ENCODE peak calls at places on chromosomes 6 and 20, in eight cellular contexts. One of them, this sample, is unnamed.

GRCh38 chr20:14860410-14860814 is 523.0 kb upstream of the FLRT3 start:
- DNase-seq in activated T-cell treated with anti-CD3 and anti-CD28 coated beads for 4 hours: no peak
- DNase-seq in activated CD4-positive, alpha-beta T cell treated with anti-CD3 and anti-CD28 coated beads, Interleukin-2, amount 50 U/mL, for 24 hours: no peak
- DNase-seq in fibroblast of the aortic adventitia: no peak
- DNase-seq in bronchial epithelial cell: peak; percentile 26
- DNase-seq in GM10248: no peak
- DNase-seq in effector memory CD8-positive, alpha-beta T cell: no peak
- DNase-seq in iPS-NIHi11: peak; percentile 47
- DNase-seq in this sample: no peak

GRCh38 chr6:24646771-24647170 is 780 bp upstream of the KIAA0319 start:
- DNase-seq in activated T-cell treated with anti-CD3 and anti-CD28 coated beads for 4 hours: no peak
- DNase-seq in activated CD4-positive, alpha-beta T cell treated with anti-CD3 and anti-CD28 coated beads, Interleukin-2, amount 50 U/mL, for 24 hours: no peak
- DNase-seq in fibroblast of the aortic adventitia: no peak
- DNase-seq in bronchial epithelial cell: peak; percentile 85
- DNase-seq in GM10248: no peak
- DNase-seq in effector memory CD8-positive, alpha-beta T cell: no peak
- DNase-seq in iPS-NIHi11: no peak
- DNase-seq in this sample: no peak

GRCh38 chr6:291697-292505 is at the start of gene DUSP22:
- DNase-seq in activated T-cell treated with anti-CD3 and anti-CD28 coated beads for 4 hours: peak; percentile 66
- DNase-seq in activated CD4-positive, alpha-beta T cell treated with anti-CD3 and anti-CD28 coated beads, Interleukin-2, amount 50 U/mL, for 24 hours: peak; percentile 68
- DNase-seq in fibroblast of the aortic adventitia: peak; percentile 83
- DNase-seq in bronchial epithelial cell: peak; percentile 80
- DNase-seq in GM10248: peak; percentile 100
- DNase-seq in effector memory CD8-positive, alpha-beta T cell: peak; percentile 71
- DNase-seq in iPS-NIHi11: peak; percentile 99
- DNase-seq in this sample: peak; percentile 64

GRCh38 chr20:46683939-46684750 is 5.1 kb downstream of the TP53RK start:
- DNase-seq in activated T-cell treated with anti-CD3 and anti-CD28 coated beads for 4 hours: no peak
- DNase-seq in activated CD4-positive, alpha-beta T cell treated with anti-CD3 and anti-CD28 coated beads, Interleukin-2, amount 50 U/mL, for 24 hours: no peak
- DNase-seq in fibroblast of the aortic adventitia: peak; percentile 79
- DNase-seq in bronchial epithelial cell: peak; percentile 74
- DNase-seq in GM10248: no peak
- DNase-seq in effector memory CD8-positive, alpha-beta T cell: no peak
- DNase-seq in iPS-NIHi11: peak; percentile 74
- DNase-seq in this sample: no peak

GRCh38 chr20:36881888-36882287 is 6.0 kb downstream of the TLDC2 start:
- DNase-seq in activated T-cell treated with anti-CD3 and anti-CD28 coated beads for 4 hours: no peak
- DNase-seq in activated CD4-positive, alpha-beta T cell treated with anti-CD3 and anti-CD28 coated beads, Interleukin-2, amount 50 U/mL, for 24 hours: no peak
- DNase-seq in fibroblast of the aortic adventitia: no peak
- DNase-seq in bronchial epithelial cell: peak; percentile 71
- DNase-seq in GM10248: peak; percentile 73
- DNase-seq in effector memory CD8-positive, alpha-beta T cell: no peak
- DNase-seq in iPS-NIHi11: no peak
- DNase-seq in this sample: peak; percentile 7

GRCh38 chr20:19888269-19888669 is 128.9 kb upstream of the NAA20 start:
- DNase-seq in activated T-cell treated with anti-CD3 and anti-CD28 coated beads for 4 hours: no peak
- DNase-seq in activated CD4-positive, alpha-beta T cell treated with anti-CD3 and anti-CD28 coated beads, Interleukin-2, amount 50 U/mL, for 24 hours: no peak
- DNase-seq in fibroblast of the aortic adventitia: no peak
- DNase-seq in bronchial epithelial cell: peak; percentile 38
- DNase-seq in GM10248: no peak
- DNase-seq in effector memory CD8-positive, alpha-beta T cell: no peak
- DNase-seq in iPS-NIHi11: no peak
- DNase-seq in this sample: no peak

GRCh38 chr6:54260025-54260424 is 48.2 kb upstream of the TINAG start:
- DNase-seq in activated T-cell treated with anti-CD3 and anti-CD28 coated beads for 4 hours: no peak
- DNase-seq in activated CD4-positive, alpha-beta T cell treated with anti-CD3 and anti-CD28 coated beads, Interleukin-2, amount 50 U/mL, for 24 hours: no peak
- DNase-seq in fibroblast of the aortic adventitia: no peak
- DNase-seq in bronchial epithelial cell: no peak
- DNase-seq in GM10248: no peak
- DNase-seq in effector memory CD8-positive, alpha-beta T cell: no peak
- DNase-seq in iPS-NIHi11: no peak
- DNase-seq in this sample: no peak

GRCh38 chr6:21132856-21133610 is 460.5 kb upstream of the SOX4 start:
- DNase-seq in activated T-cell treated with anti-CD3 and anti-CD28 coated beads for 4 hours: no peak
- DNase-seq in activated CD4-positive, alpha-beta T cell treated with anti-CD3 and anti-CD28 coated beads, Interleukin-2, amount 50 U/mL, for 24 hours: no peak
- DNase-seq in fibroblast of the aortic adventitia: no peak
- DNase-seq in bronchial epithelial cell: no peak
- DNase-seq in GM10248: no peak
- DNase-seq in effector memory CD8-positive, alpha-beta T cell: no peak
- DNase-seq in iPS-NIHi11: no peak
- DNase-seq in this sample: no peak

GRCh38 chr6:112470396-112470795 is 123.3 kb downstream of the RFPL4B start:
- DNase-seq in activated T-cell treated with anti-CD3 and anti-CD28 coated beads for 4 hours: no peak
- DNase-seq in activated CD4-positive, alpha-beta T cell treated with anti-CD3 and anti-CD28 coated beads, Interleukin-2, amount 50 U/mL, for 24 hours: no peak
- DNase-seq in fibroblast of the aortic adventitia: no peak
- DNase-seq in bronchial epithelial cell: no peak
- DNase-seq in GM10248: no peak
- DNase-seq in effector memory CD8-positive, alpha-beta T cell: no peak
- DNase-seq in iPS-NIHi11: no peak
- DNase-seq in this sample: no peak

GRCh38 chr20:56504373-56505005 is 20.1 kb upstream of the FAM209A start:
- DNase-seq in activated T-cell treated with anti-CD3 and anti-CD28 coated beads for 4 hours: no peak
- DNase-seq in activated CD4-positive, alpha-beta T cell treated with anti-CD3 and anti-CD28 coated beads, Interleukin-2, amount 50 U/mL, for 24 hours: no peak
- DNase-seq in fibroblast of the aortic adventitia: no peak
- DNase-seq in bronchial epithelial cell: no peak
- DNase-seq in GM10248: peak; percentile 30
- DNase-seq in effector memory CD8-positive, alpha-beta T cell: peak; percentile 14
- DNase-seq in iPS-NIHi11: peak; percentile 65
- DNase-seq in this sample: no peak

GRCh38 chr20:63116412-63117106 is 99.4 kb downstream of the YTHDF1 start:
- DNase-seq in activated T-cell treated with anti-CD3 and anti-CD28 coated beads for 4 hours: no peak
- DNase-seq in activated CD4-positive, alpha-beta T cell treated with anti-CD3 and anti-CD28 coated beads, Interleukin-2, amount 50 U/mL, for 24 hours: no peak
- DNase-seq in fibroblast of the aortic adventitia: peak; percentile 13
- DNase-seq in bronchial epithelial cell: no peak
- DNase-seq in GM10248: peak; percentile 52
- DNase-seq in effector memory CD8-positive, alpha-beta T cell: no peak
- DNase-seq in iPS-NIHi11: peak; percentile 93
- DNase-seq in this sample: no peak

GRCh38 chr20:8399963-8400362 is 267.9 kb downstream of the PLCB1 start:
- DNase-seq in activated T-cell treated with anti-CD3 and anti-CD28 coated beads for 4 hours: no peak
- DNase-seq in activated CD4-positive, alpha-beta T cell treated with anti-CD3 and anti-CD28 coated beads, Interleukin-2, amount 50 U/mL, for 24 hours: no peak
- DNase-seq in fibroblast of the aortic adventitia: no peak
- DNase-seq in bronchial epithelial cell: no peak
- DNase-seq in GM10248: peak; percentile 34
- DNase-seq in effector memory CD8-positive, alpha-beta T cell: peak; percentile 2
- DNase-seq in iPS-NIHi11: no peak
- DNase-seq in this sample: no peak

GRCh38 chr6:141752677-141753076 is 380.0 kb upstream of the GJE1 start:
- DNase-seq in activated T-cell treated with anti-CD3 and anti-CD28 coated beads for 4 hours: no peak
- DNase-seq in activated CD4-positive, alpha-beta T cell treated with anti-CD3 and anti-CD28 coated beads, Interleukin-2, amount 50 U/mL, for 24 hours: no peak
- DNase-seq in fibroblast of the aortic adventitia: no peak
- DNase-seq in bronchial epithelial cell: no peak
- DNase-seq in GM10248: no peak
- DNase-seq in effector memory CD8-positive, alpha-beta T cell: no peak
- DNase-seq in iPS-NIHi11: no peak
- DNase-seq in this sample: no peak

GRCh38 chr20:53360815-53361214 is 232.8 kb downstream of the ZNF217 start:
- DNase-seq in activated T-cell treated with anti-CD3 and anti-CD28 coated beads for 4 hours: no peak
- DNase-seq in activated CD4-positive, alpha-beta T cell treated with anti-CD3 and anti-CD28 coated beads, Interleukin-2, amount 50 U/mL, for 24 hours: no peak
- DNase-seq in fibroblast of the aortic adventitia: no peak
- DNase-seq in bronchial epithelial cell: no peak
- DNase-seq in GM10248: no peak
- DNase-seq in effector memory CD8-positive, alpha-beta T cell: no peak
- DNase-seq in iPS-NIHi11: no peak
- DNase-seq in this sample: no peak

GRCh38 chr20:47284373-47284772 is 72.1 kb downstream of the ZMYND8 start:
- DNase-seq in activated T-cell treated with anti-CD3 and anti-CD28 coated beads for 4 hours: no peak
- DNase-seq in activated CD4-positive, alpha-beta T cell treated with anti-CD3 and anti-CD28 coated beads, Interleukin-2, amount 50 U/mL, for 24 hours: no peak
- DNase-seq in fibroblast of the aortic adventitia: no peak
- DNase-seq in bronchial epithelial cell: no peak
- DNase-seq in GM10248: no peak
- DNase-seq in effector memory CD8-positive, alpha-beta T cell: no peak
- DNase-seq in iPS-NIHi11: no peak
- DNase-seq in this sample: no peak

GRCh38 chr6:158050955-158051354 is 69.3 kb downstream of the SYNJ2 start:
- DNase-seq in activated T-cell treated with anti-CD3 and anti-CD28 coated beads for 4 hours: no peak
- DNase-seq in activated CD4-positive, alpha-beta T cell treated with anti-CD3 and anti-CD28 coated beads, Interleukin-2, amount 50 U/mL, for 24 hours: no peak
- DNase-seq in fibroblast of the aortic adventitia: peak; percentile 18
- DNase-seq in bronchial epithelial cell: peak; percentile 54
- DNase-seq in GM10248: no peak
- DNase-seq in effector memory CD8-positive, alpha-beta T cell: no peak
- DNase-seq in iPS-NIHi11: no peak
- DNase-seq in this sample: no peak

GRCh38 chr6:26205161-26205624 is 118.0 kb downstream of the HFE start:
- DNase-seq in activated T-cell treated with anti-CD3 and anti-CD28 coated beads for 4 hours: peak; percentile 65
- DNase-seq in activated CD4-positive, alpha-beta T cell treated with anti-CD3 and anti-CD28 coated beads, Interleukin-2, amount 50 U/mL, for 24 hours: peak; percentile 76
- DNase-seq in fibroblast of the aortic adventitia: peak; percentile 93
- DNase-seq in bronchial epithelial cell: peak; percentile 74
- DNase-seq in GM10248: peak; percentile 73
- DNase-seq in effector memory CD8-positive, alpha-beta T cell: peak; percentile 79
- DNase-seq in iPS-NIHi11: peak; percentile 38
- DNase-seq in this sample: no peak

GRCh38 chr6:159633196-159633595 is 59.8 kb downstream of the SOD2 start:
- DNase-seq in activated T-cell treated with anti-CD3 and anti-CD28 coated beads for 4 hours: no peak
- DNase-seq in activated CD4-positive, alpha-beta T cell treated with anti-CD3 and anti-CD28 coated beads, Interleukin-2, amount 50 U/mL, for 24 hours: no peak
- DNase-seq in fibroblast of the aortic adventitia: peak; percentile 27
- DNase-seq in bronchial epithelial cell: peak; percentile 23
- DNase-seq in GM10248: no peak
- DNase-seq in effector memory CD8-positive, alpha-beta T cell: no peak
- DNase-seq in iPS-NIHi11: peak; percentile 49
- DNase-seq in this sample: no peak

GRCh38 chr20:25315418-25316210 is 67.7 kb downstream of the PYGB start:
- DNase-seq in activated T-cell treated with anti-CD3 and anti-CD28 coated beads for 4 hours: no peak
- DNase-seq in activated CD4-positive, alpha-beta T cell treated with anti-CD3 and anti-CD28 coated beads, Interleukin-2, amount 50 U/mL, for 24 hours: no peak
- DNase-seq in fibroblast of the aortic adventitia: peak; percentile 36
- DNase-seq in bronchial epithelial cell: no peak
- DNase-seq in GM10248: no peak
- DNase-seq in effector memory CD8-positive, alpha-beta T cell: no peak
- DNase-seq in iPS-NIHi11: no peak
- DNase-seq in this sample: peak; percentile 8

GRCh38 chr6:35343092-35343834 is 905 bp downstream of the PPARD start:
- DNase-seq in activated T-cell treated with anti-CD3 and anti-CD28 coated beads for 4 hours: no peak
- DNase-seq in activated CD4-positive, alpha-beta T cell treated with anti-CD3 and anti-CD28 coated beads, Interleukin-2, amount 50 U/mL, for 24 hours: no peak
- DNase-seq in fibroblast of the aortic adventitia: peak; percentile 81
- DNase-seq in bronchial epithelial cell: peak; percentile 30
- DNase-seq in GM10248: no peak
- DNase-seq in effector memory CD8-positive, alpha-beta T cell: no peak
- DNase-seq in iPS-NIHi11: no peak
- DNase-seq in this sample: no peak

GRCh38 chr6:10112871-10113584 is 301.8 kb downstream of the TFAP2A start:
- DNase-seq in activated T-cell treated with anti-CD3 and anti-CD28 coated beads for 4 hours: no peak
- DNase-seq in activated CD4-positive, alpha-beta T cell treated with anti-CD3 and anti-CD28 coated beads, Interleukin-2, amount 50 U/mL, for 24 hours: no peak
- DNase-seq in fibroblast of the aortic adventitia: no peak
- DNase-seq in bronchial epithelial cell: no peak
- DNase-seq in GM10248: no peak
- DNase-seq in effector memory CD8-positive, alpha-beta T cell: no peak
- DNase-seq in iPS-NIHi11: peak; percentile 63
- DNase-seq in this sample: no peak

GRCh38 chr6:48826318-48826595 is 636.8 kb downstream of the MMUT start:
- DNase-seq in activated T-cell treated with anti-CD3 and anti-CD28 coated beads for 4 hours: no peak
- DNase-seq in activated CD4-positive, alpha-beta T cell treated with anti-CD3 and anti-CD28 coated beads, Interleukin-2, amount 50 U/mL, for 24 hours: no peak
- DNase-seq in fibroblast of the aortic adventitia: peak; percentile 73
- DNase-seq in bronchial epithelial cell: no peak
- DNase-seq in GM10248: no peak
- DNase-seq in effector memory CD8-positive, alpha-beta T cell: no peak
- DNase-seq in iPS-NIHi11: no peak
- DNase-seq in this sample: no peak

GRCh38 chr20:11958852-11959251 is 41.2 kb downstream of the BTBD3 start:
- DNase-seq in activated T-cell treated with anti-CD3 and anti-CD28 coated beads for 4 hours: no peak
- DNase-seq in activated CD4-positive, alpha-beta T cell treated with anti-CD3 and anti-CD28 coated beads, Interleukin-2, amount 50 U/mL, for 24 hours: no peak
- DNase-seq in fibroblast of the aortic adventitia: no peak
- DNase-seq in bronchial epithelial cell: no peak
- DNase-seq in GM10248: no peak
- DNase-seq in effector memory CD8-positive, alpha-beta T cell: no peak
- DNase-seq in iPS-NIHi11: no peak
- DNase-seq in this sample: no peak

GRCh38 chr20:50434321-50434652 is 75.9 kb upstream of the PTPN1 start:
- DNase-seq in activated T-cell treated with anti-CD3 and anti-CD28 coated beads for 4 hours: no peak
- DNase-seq in activated CD4-positive, alpha-beta T cell treated with anti-CD3 and anti-CD28 coated beads, Interleukin-2, amount 50 U/mL, for 24 hours: no peak
- DNase-seq in fibroblast of the aortic adventitia: no peak
- DNase-seq in bronchial epithelial cell: no peak
- DNase-seq in GM10248: no peak
- DNase-seq in effector memory CD8-positive, alpha-beta T cell: no peak
- DNase-seq in iPS-NIHi11: no peak
- DNase-seq in this sample: no peak

GRCh38 chr6:131923356-131923755 is 27.8 kb downstream of the CCN2 start:
- DNase-seq in activated T-cell treated with anti-CD3 and anti-CD28 coated beads for 4 hours: no peak
- DNase-seq in activated CD4-positive, alpha-beta T cell treated with anti-CD3 and anti-CD28 coated beads, Interleukin-2, amount 50 U/mL, for 24 hours: peak; percentile 16
- DNase-seq in fibroblast of the aortic adventitia: peak; percentile 72
- DNase-seq in bronchial epithelial cell: peak; percentile 48
- DNase-seq in GM10248: no peak
- DNase-seq in effector memory CD8-positive, alpha-beta T cell: peak; percentile 9
- DNase-seq in iPS-NIHi11: peak; percentile 62
- DNase-seq in this sample: peak; percentile 29

GRCh38 chr20:1827974-1828785 is 67.0 kb upstream of the SIRPA start:
- DNase-seq in activated T-cell treated with anti-CD3 and anti-CD28 coated beads for 4 hours: no peak
- DNase-seq in activated CD4-positive, alpha-beta T cell treated with anti-CD3 and anti-CD28 coated beads, Interleukin-2, amount 50 U/mL, for 24 hours: no peak
- DNase-seq in fibroblast of the aortic adventitia: peak; percentile 32
- DNase-seq in bronchial epithelial cell: peak; percentile 96
- DNase-seq in GM10248: no peak
- DNase-seq in effector memory CD8-positive, alpha-beta T cell: no peak
- DNase-seq in iPS-NIHi11: no peak
- DNase-seq in this sample: no peak

GRCh38 chr6:17017416-17017815 is 84.4 kb upstream of the STMND1 start:
- DNase-seq in activated T-cell treated with anti-CD3 and anti-CD28 coated beads for 4 hours: no peak
- DNase-seq in activated CD4-positive, alpha-beta T cell treated with anti-CD3 and anti-CD28 coated beads, Interleukin-2, amount 50 U/mL, for 24 hours: no peak
- DNase-seq in fibroblast of the aortic adventitia: no peak
- DNase-seq in bronchial epithelial cell: no peak
- DNase-seq in GM10248: no peak
- DNase-seq in effector memory CD8-positive, alpha-beta T cell: no peak
- DNase-seq in iPS-NIHi11: no peak
- DNase-seq in this sample: no peak

GRCh38 chr6:36374194-36374593 is 13.3 kb downstream of the ETV7 start:
- DNase-seq in activated T-cell treated with anti-CD3 and anti-CD28 coated beads for 4 hours: no peak
- DNase-seq in activated CD4-positive, alpha-beta T cell treated with anti-CD3 and anti-CD28 coated beads, Interleukin-2, amount 50 U/mL, for 24 hours: no peak
- DNase-seq in fibroblast of the aortic adventitia: no peak
- DNase-seq in bronchial epithelial cell: no peak
- DNase-seq in GM10248: no peak
- DNase-seq in effector memory CD8-positive, alpha-beta T cell: no peak
- DNase-seq in iPS-NIHi11: no peak
- DNase-seq in this sample: no peak

GRCh38 chr6:13012977-13013680 is 296.6 kb downstream of the PHACTR1 start:
- DNase-seq in activated T-cell treated with anti-CD3 and anti-CD28 coated beads for 4 hours: no peak
- DNase-seq in activated CD4-positive, alpha-beta T cell treated with anti-CD3 and anti-CD28 coated beads, Interleukin-2, amount 50 U/mL, for 24 hours: no peak
- DNase-seq in fibroblast of the aortic adventitia: no peak
- DNase-seq in bronchial epithelial cell: no peak
- DNase-seq in GM10248: no peak
- DNase-seq in effector memory CD8-positive, alpha-beta T cell: no peak
- DNase-seq in iPS-NIHi11: peak; percentile 84
- DNase-seq in this sample: no peak

GRCh38 chr6:3037578-3038365 is 30.5 kb upstream of the RIPK1 start:
- DNase-seq in activated T-cell treated with anti-CD3 and anti-CD28 coated beads for 4 hours: no peak
- DNase-seq in activated CD4-positive, alpha-beta T cell treated with anti-CD3 and anti-CD28 coated beads, Interleukin-2, amount 50 U/mL, for 24 hours: no peak
- DNase-seq in fibroblast of the aortic adventitia: no peak
- DNase-seq in bronchial epithelial cell: no peak
- DNase-seq in GM10248: no peak
- DNase-seq in effector memory CD8-positive, alpha-beta T cell: no peak
- DNase-seq in iPS-NIHi11: no peak
- DNase-seq in this sample: no peak

GRCh38 chr6:47258724-47259347 is 50.9 kb downstream of the TNFRSF21 start:
- DNase-seq in activated T-cell treated with anti-CD3 and anti-CD28 coated beads for 4 hours: no peak
- DNase-seq in activated CD4-positive, alpha-beta T cell treated with anti-CD3 and anti-CD28 coated beads, Interleukin-2, amount 50 U/mL, for 24 hours: no peak
- DNase-seq in fibroblast of the aortic adventitia: no peak
- DNase-seq in bronchial epithelial cell: no peak
- DNase-seq in GM10248: no peak
- DNase-seq in effector memory CD8-positive, alpha-beta T cell: no peak
- DNase-seq in iPS-NIHi11: no peak
- DNase-seq in this sample: no peak

GRCh38 chr6:169841251-169841650 is 89.8 kb downstream of the ERMARD start:
- DNase-seq in activated T-cell treated with anti-CD3 and anti-CD28 coated beads for 4 hours: no peak
- DNase-seq in activated CD4-positive, alpha-beta T cell treated with anti-CD3 and anti-CD28 coated beads, Interleukin-2, amount 50 U/mL, for 24 hours: no peak
- DNase-seq in fibroblast of the aortic adventitia: no peak
- DNase-seq in bronchial epithelial cell: no peak
- DNase-seq in GM10248: no peak
- DNase-seq in effector memory CD8-positive, alpha-beta T cell: no peak
- DNase-seq in iPS-NIHi11: no peak
- DNase-seq in this sample: no peak

GRCh38 chr20:19750207-19750606 is 7.9 kb upstream of the RIN2 start:
- DNase-seq in activated T-cell treated with anti-CD3 and anti-CD28 coated beads for 4 hours: no peak
- DNase-seq in activated CD4-positive, alpha-beta T cell treated with anti-CD3 and anti-CD28 coated beads, Interleukin-2, amount 50 U/mL, for 24 hours: no peak
- DNase-seq in fibroblast of the aortic adventitia: no peak
- DNase-seq in bronchial epithelial cell: peak; percentile 73
- DNase-seq in GM10248: no peak
- DNase-seq in effector memory CD8-positive, alpha-beta T cell: no peak
- DNase-seq in iPS-NIHi11: no peak
- DNase-seq in this sample: no peak

GRCh38 chr20:14764511-14765369 is 427.3 kb upstream of the FLRT3 start:
- DNase-seq in activated T-cell treated with anti-CD3 and anti-CD28 coated beads for 4 hours: no peak
- DNase-seq in activated CD4-positive, alpha-beta T cell treated with anti-CD3 and anti-CD28 coated beads, Interleukin-2, amount 50 U/mL, for 24 hours: no peak
- DNase-seq in fibroblast of the aortic adventitia: no peak
- DNase-seq in bronchial epithelial cell: peak; percentile 74
- DNase-seq in GM10248: no peak
- DNase-seq in effector memory CD8-positive, alpha-beta T cell: no peak
- DNase-seq in iPS-NIHi11: peak; percentile 19
- DNase-seq in this sample: no peak

This sample was measured in omental fat pad.